ENCODE peak calls at places on chromosomes 3 and 15, in seven cellular contexts. S, L, Y, F, A, E and P are unnamed samples.

GRCh38 chr3:142180761-142181362 is 31.5 kb upstream of the TFDP2 start:
- DNase-seq in E (no peak), A (no peak), L (peak; percentile 42), F (no peak), S (no peak), Y (peak; percentile 71), P (peak; percentile 56)

GRCh38 chr3:173238091-173238490 is 97.1 kb upstream of the SPATA16 start:
- DNase-seq in E (no peak), S (no peak), L (no peak), A (no peak), F (no peak), Y (no peak), P (no peak)

GRCh38 chr3:140736863-140737460 is 59.1 kb downstream of the TRIM42 start:
- DNase-seq in Y (peak; percentile 30), A (peak; percentile 76), F (no peak), E (no peak), S (peak; percentile 65), L (peak; percentile 70), P (peak; percentile 36)

GRCh38 chr15:91116379-91117067 is 16.5 kb downstream of the SV2B start:
- DNase-seq in L (no peak), A (no peak), Y (peak; percentile 17), E (no peak), F (no peak), S (no peak), P (peak; percentile 3)

GRCh38 chr3:99662838-99663570 is 24.6 kb downstream of the COL8A1 start:
- DNase-seq in L (no peak), A (no peak), F (no peak), E (no peak), S (no peak), Y (peak; percentile 51), P (no peak)

GRCh38 chr3:179324270-179324754 is 1.5 kb downstream of the ZNF639 start:
- DNase-seq in S (no peak), A (no peak), Y (peak; percentile 15), F (no peak), E (no peak), L (peak; percentile 13), P (peak; percentile 48)

GRCh38 chr3:61173685-61174084 is 77.6 kb downstream of the FHIT start:
- DNase-seq in E (no peak), L (peak; percentile 16), S (no peak), A (no peak), F (no peak), Y (no peak), P (no peak)

GRCh38 chr3:132785292-132785691 is 63.1 kb upstream of the NPHP3 start:
- DNase-seq in F (no peak), Y (peak; percentile 20), L (no peak), E (no peak), A (no peak), S (no peak), P (peak; percentile 21)

GRCh38 chr15:79140846-79141570 is 50.4 kb upstream of the RASGRF1 start:
- DNase-seq in L (no peak), S (no peak), F (no peak), Y (no peak), A (no peak), E (no peak), P (no peak)

GRCh38 chr3:97658670-97659285 is 105.8 kb upstream of the ARL6 start:
- DNase-seq in E (no peak), L (peak; percentile 61), A (no peak), Y (peak; percentile 42), S (no peak), F (no peak), P (peak; percentile 4)

GRCh38 chr3:38599886-38600285 is 49.6 kb downstream of the SCN5A start:
- DNase-seq in F (no peak), L (no peak), Y (no peak), E (no peak), A (no peak), S (no peak), P (no peak)

GRCh38 chr3:50620420-50620819 is 3.5 kb downstream of the MAPKAPK3 start:
- DNase-seq in A (no peak), F (no peak), L (no peak), Y (no peak), S (no peak), E (no peak), P (no peak)

GRCh38 chr3:184177331-184177731 is 2.7 kb downstream of the AP2M1 start:
- DNase-seq in L (peak; percentile 43), A (no peak), Y (no peak), F (no peak), S (no peak), E (no peak), P (no peak)

GRCh38 chr15:71730277-71731144 is 79.8 kb upstream of the NR2E3 start:
- DNase-seq in E (no peak), Y (peak; percentile 85), F (peak; percentile 1), L (peak; percentile 78), A (no peak), S (no peak), P (peak; percentile 79)

GRCh38 chr15:81863157-81863556 is 182.7 kb downstream of the MEX3B start:
- DNase-seq in E (peak; percentile 50), Y (no peak), L (no peak), S (no peak), A (no peak), F (no peak), P (no peak)

GRCh38 chr3:186732169-186732766 is 15.1 kb downstream of the KNG1 start:
- DNase-seq in E (no peak), L (no peak), S (no peak), Y (no peak), A (no peak), F (no peak), P (no peak)

GRCh38 chr3:129057249-129057648 is 3.3 kb upstream of the GP9 start:
- DNase-seq in L (no peak), E (no peak), F (no peak), A (no peak), S (no peak), Y (no peak), P (no peak)

GRCh38 chr3:150184426-150185071 is 213.9 kb upstream of the PFN2 start:
- DNase-seq in S (no peak), F (no peak), L (peak; percentile 33), Y (no peak), A (no peak), E (no peak), P (no peak)

GRCh38 chr3:170839518-170840100 is 30.4 kb downstream of the RPL22L1 start:
- DNase-seq in Y (no peak), L (no peak), S (no peak), A (no peak), E (no peak), F (no peak), P (no peak)

GRCh38 chr3:100005670-100006393 is 108.5 kb downstream of the FILIP1L start:
- DNase-seq in S (no peak), E (no peak), A (no peak), F (no peak), L (no peak), Y (no peak), P (no peak)

GRCh38 chr15:66803182-66803729 is 101.2 kb downstream of the SMAD6 start:
- DNase-seq in A (peak; percentile 86), L (peak; percentile 97), S (peak; percentile 87), Y (peak; percentile 89), F (no peak), E (peak; percentile 82), P (peak; percentile 65)

GRCh38 chr3:108041253-108041652 is 49.6 kb downstream of the CD47 start:
- DNase-seq in S (no peak), Y (no peak), E (no peak), A (no peak), L (no peak), F (no peak), P (no peak)

GRCh38 chr3:112486811-112487505 is 12.3 kb downstream of the BTLA start:
- DNase-seq in Y (no peak), L (no peak), S (no peak), E (no peak), A (no peak), F (no peak), P (no peak)

GRCh38 chr3:171306631-171307030 is 153.6 kb downstream of the TNIK start:
- DNase-seq in S (no peak), F (no peak), E (peak; percentile 97), L (peak; percentile 6), A (peak; percentile 77), Y (peak; percentile 94), P (peak; percentile 97)

GRCh38 chr3:29348311-29348710 is 67.4 kb downstream of the RBMS3 start:
- DNase-seq in E (no peak), A (no peak), F (no peak), L (no peak), Y (no peak), S (no peak), P (no peak)

GRCh38 chr3:114409291-114409690 is 115.5 kb downstream of the TIGIT start:
- DNase-seq in L (no peak), F (no peak), S (no peak), Y (no peak), E (no peak), A (no peak), P (no peak)